ENCODE peak calls at places on chromosome 9, in six cellular contexts. I, U, H, X, N and G are unnamed samples.

GRCh38 chr9:6788175-6789016 is 30.6 kb downstream of the KDM4C start:
- DNase-seq in I (no peak), N (no peak), X (no peak), U (peak), H (peak), G (no peak)

GRCh38 chr9:14907360-14907685 is 2.9 kb downstream of the FREM1 start:
- DNase-seq in I (no peak), X (no peak), N (no peak), H (no peak), U (no peak), G (peak)

GRCh38 chr9:13109781-13110180 is 169.7 kb downstream of the MPDZ start:
- DNase-seq in U (no peak), X (no peak), I (no peak), H (no peak), N (no peak), G (no peak)

GRCh38 chr9:75111019-75111622 is 22.8 kb downstream of the OSTF1 start:
- DNase-seq in U (no peak), I (no peak), H (peak), N (no peak), X (no peak), G (no peak)

GRCh38 chr9:79266986-79267385 is 304.8 kb upstream of the TLE4 start:
- DNase-seq in H (no peak), N (no peak), I (no peak), X (no peak), U (no peak), G (no peak)

GRCh38 chr9:90830977-90831376 is 29.4 kb downstream of the SYK start:
- DNase-seq in X (peak), N (no peak), H (no peak), U (no peak), I (no peak), G (no peak)

GRCh38 chr9:76521244-76521673 is 62.3 kb downstream of the GCNT1 start:
- DNase-seq in I (no peak), X (no peak), N (no peak), H (no peak), U (no peak), G (no peak)

GRCh38 chr9:95506438-95506691 is 10.4 kb downstream of the PTCH1 start:
- DNase-seq in H (no peak), I (peak), N (no peak), U (peak), X (no peak), G (no peak)

GRCh38 chr9:113882636-113883164 is 6.6 kb downstream of the ZNF618 start:
- DNase-seq in U (no peak), I (no peak), X (no peak), H (no peak), N (no peak), G (no peak)

DNA sequence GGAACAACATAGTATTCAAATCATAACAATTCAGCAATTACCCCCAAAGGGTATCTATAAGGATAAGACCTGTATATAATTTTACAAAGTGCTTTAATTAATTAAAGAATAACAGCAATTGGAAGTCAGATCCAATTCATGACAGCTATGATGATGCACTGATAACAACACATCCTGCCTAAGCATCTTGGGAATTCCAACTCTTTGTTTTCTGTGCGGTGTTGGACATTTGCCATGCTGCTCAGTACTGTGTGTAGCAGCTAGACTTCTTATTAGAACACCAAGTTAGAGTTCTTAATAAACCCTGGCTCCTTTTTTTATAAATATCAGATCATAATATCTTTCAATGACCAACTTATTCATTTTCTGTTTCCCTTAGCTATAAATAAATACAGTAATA is 209.0 kb downstream of the SEC61B start:
- DNase-seq in I (no peak), N (no peak), X (no peak), U (no peak), H (no peak), G (no peak)
- TF ChIP-seq ZNF274 in I (no peak), N (no peak), X (no peak), U (no peak), H (no peak), G (no peak)

GRCh38 chr9:120186276-120186675 is 393.7 kb downstream of the CDK5RAP2 start:
- DNase-seq in I (no peak), U (no peak), X (no peak), N (no peak), H (no peak), G (no peak)
- H3K9ac ChIP-seq in I (no peak), U (no peak), X (no peak), N (no peak), H (no peak), G (no peak)

DNA sequence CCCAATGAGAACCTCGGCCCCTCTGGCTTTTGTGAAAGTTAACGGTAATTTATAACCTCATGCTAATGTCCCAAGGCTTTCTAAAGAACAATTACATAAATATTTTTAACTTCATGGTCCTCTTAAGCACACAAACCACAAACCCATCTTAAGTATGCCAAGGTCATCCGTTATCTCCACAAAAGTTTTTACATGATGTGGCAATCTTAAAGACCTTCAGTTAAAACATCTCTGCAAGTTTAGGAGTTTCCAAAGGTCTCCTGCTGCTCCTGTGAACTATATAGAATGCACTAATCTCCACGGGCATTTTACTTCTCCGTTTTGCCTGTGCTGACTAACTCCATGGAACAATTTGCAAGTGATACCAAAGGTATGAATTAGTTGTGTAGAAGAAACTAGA is 228.2 kb downstream of the TLE1 start:
- DNase-seq in H (no peak), N (no peak), U (no peak), I (no peak), X (no peak), G (no peak)
- TF ChIP-seq ZNF274 in H (no peak), N (no peak), U (no peak), I (no peak), X (no peak), G (no peak)

DNA sequence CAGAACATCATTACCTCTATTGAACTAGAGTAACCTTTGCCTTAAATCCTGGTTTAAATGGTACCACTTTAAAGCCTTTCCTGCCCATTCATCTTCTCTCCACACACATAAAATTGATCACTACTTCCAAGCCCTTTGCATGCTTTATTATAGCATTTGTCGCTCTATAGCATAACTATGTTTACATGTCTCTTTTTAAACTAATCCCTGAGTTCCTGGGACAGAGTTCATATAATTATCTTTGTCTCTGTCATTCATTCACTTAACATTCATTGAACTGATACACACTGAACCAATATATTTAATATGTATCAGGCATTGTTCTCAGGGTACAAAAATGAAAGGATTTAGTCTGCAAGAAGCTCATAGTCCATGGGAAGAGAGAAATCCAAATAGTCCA is 37.3 kb downstream of the RECK start:
- DNase-seq in N (no peak), U (peak), I (no peak), X (no peak), H (no peak), G (no peak)
- H3K9ac ChIP-seq in N (no peak), U (no peak), I (no peak), X (no peak), H (no peak), G (no peak)

DNA sequence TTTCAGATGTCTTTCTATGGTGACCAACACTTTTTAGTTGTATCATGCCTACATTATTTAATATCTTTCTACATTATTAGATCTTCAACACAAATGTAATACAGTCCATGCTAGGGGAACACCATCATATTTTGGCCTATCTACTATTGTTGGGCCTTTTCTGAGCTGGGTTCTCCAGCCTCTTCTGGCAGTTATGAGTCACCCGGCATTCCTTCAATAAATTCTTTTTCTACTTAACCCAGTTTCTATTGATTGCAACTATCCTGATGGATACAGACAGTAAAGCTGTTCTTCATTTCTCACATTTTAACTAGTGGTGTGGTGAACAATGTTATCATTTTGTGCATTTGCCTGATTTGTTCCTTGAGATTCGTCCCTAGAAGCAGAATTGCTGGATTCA is 529.3 kb downstream of the BNC2 start:
- DNase-seq in X (no peak), H (no peak), U (no peak), I (no peak), N (no peak), G (no peak)
- TF ChIP-seq ZNF274 in X (no peak), H (no peak), U (no peak), I (no peak), N (no peak), G (no peak)